ENCODE peak calls at places on chromosomes 1 and 21, in ten cellular contexts. I is uterus, X is GM13977, T is psoas muscle, K is GM23338, J is thyroid gland, R is OCI-LY7, P is cardiac muscle cell, S is glutamatergic neuron, F is endothelial cell. H is an unnamed sample.

GRCh38 chr1:93874025-93874651 is 4.9 kb downstream of the DNTTIP2 start:
- DNase-seq in I (no peak), X (no peak), T (no peak), K (peak), J (no peak), R (peak), P (peak), S (no peak), F (no peak), H (no peak)

GRCh38 chr1:184563308-184563707 is 176.5 kb downstream of the C1orf21 start:
- DNase-seq in I (no peak), X (no peak), T (no peak), K (no peak), J (no peak), R (no peak), P (peak), S (no peak), F (no peak), H (no peak)

GRCh38 chr1:246792603-246793002 is 68.4 kb downstream of the SCCPDH start:
- DNase-seq in I (no peak), X (no peak), T (no peak), K (no peak), J (no peak), R (no peak), P (no peak), S (no peak), F (no peak), H (no peak)

GRCh38 chr1:206606867-206607266 is 5.4 kb downstream of the EIF2D start:
- DNase-seq in I (no peak), X (no peak), T (no peak), K (peak), J (no peak), R (peak), P (no peak), S (no peak), F (no peak), H (no peak)

GRCh38 chr21:36355071-36355680 is 30.0 kb upstream of the CHAF1B start:
- DNase-seq in I (no peak), X (no peak), T (no peak), K (no peak), J (no peak), R (no peak), P (no peak), S (no peak), F (no peak), H (no peak)

GRCh38 chr21:27108228-27108627 is 141.3 kb upstream of the ADAMTS5 start:
- DNase-seq in I (no peak), X (no peak), T (no peak), K (no peak), J (no peak), R (no peak), P (no peak), S (no peak), F (no peak), H (no peak)

GRCh38 chr1:31101147-31101502 is 35.6 kb upstream of the PUM1 start:
- DNase-seq in I (no peak), X (no peak), T (no peak), K (no peak), J (no peak), R (no peak), P (no peak), S (no peak), F (no peak), H (no peak)

GRCh38 chr21:35254006-35254751 is 205.1 kb upstream of the RUNX1 start:
- DNase-seq in I (no peak), X (no peak), T (no peak), K (no peak), J (no peak), R (no peak), P (no peak), S (no peak), F (no peak), H (no peak)

GRCh38 chr1:34013958-34014737 is 150.3 kb downstream of the HMGB4 start:
- DNase-seq in I (no peak), X (peak), T (no peak), K (peak), J (peak), R (no peak), P (peak), S (peak), F (peak), H (no peak)

GRCh38 chr1:2334883-2335534 is 56.3 kb downstream of the MORN1 start:
- DNase-seq in I (no peak), X (no peak), T (no peak), K (no peak), J (no peak), R (no peak), P (no peak), S (no peak), F (no peak), H (no peak)

GRCh38 chr1:29176567-29176966 is 5.1 kb downstream of the SRSF4 start:
- DNase-seq in I (no peak), X (no peak), T (no peak), K (no peak), J (no peak), R (no peak), P (no peak), S (no peak), F (no peak), H (no peak)

GRCh38 chr1:184422490-184423233 is 35.8 kb downstream of the C1orf21 start:
- DNase-seq in I (no peak), X (no peak), T (no peak), K (no peak), J (no peak), R (no peak), P (no peak), S (no peak), F (no peak), H (no peak)

GRCh38 chr1:44220755-44221154 is 7.5 kb downstream of the DMAP1 start:
- DNase-seq in I (no peak), X (peak), T (no peak), K (no peak), J (no peak), R (peak), P (no peak), S (no peak), F (no peak), H (no peak)

GRCh38 chr1:9628541-9629444 is 22.7 kb upstream of the PIK3CD start:
- DNase-seq in I (no peak), X (peak), T (no peak), K (no peak), J (no peak), R (peak), P (no peak), S (no peak), F (no peak), H (no peak)

GRCh38 chr1:26161408-26162219 is 2.7 kb downstream of the FAM110D start:
- DNase-seq in I (peak), X (peak), T (peak), K (peak), J (peak), R (no peak), P (peak), S (peak), F (peak), H (no peak)

GRCh38 chr1:29540801-29541357 is 304.6 kb downstream of the PTPRU start:
- DNase-seq in I (no peak), X (no peak), T (no peak), K (no peak), J (no peak), R (no peak), P (no peak), S (no peak), F (no peak), H (no peak)

GRCh38 chr1:113389356-113389952 is 861 bp upstream of the MAGI3 start:
- DNase-seq in I (no peak), X (no peak), T (no peak), K (no peak), J (no peak), R (peak), P (no peak), S (no peak), F (no peak), H (no peak)

GRCh38 chr1:58648864-58649263 is 51.0 kb downstream of the MYSM1 start:
- DNase-seq in I (no peak), X (no peak), T (no peak), K (no peak), J (no peak), R (no peak), P (no peak), S (no peak), F (no peak), H (no peak)

GRCh38 chr1:28509705-28510349 is 4.0 kb downstream of the RCC1 start:
- DNase-seq in I (no peak), X (no peak), T (no peak), K (no peak), J (no peak), R (peak), P (no peak), S (no peak), F (no peak), H (no peak)

GRCh38 chr21:21232320-21232719 is 234.1 kb downstream of the NCAM2 start:
- DNase-seq in I (no peak), X (no peak), T (no peak), K (peak), J (peak), R (no peak), P (peak), S (no peak), F (peak), H (no peak)

GRCh38 chr1:200033511-200034261 is 6.2 kb downstream of the NR5A2 start:
- DNase-seq in I (no peak), X (no peak), T (no peak), K (peak), J (no peak), R (no peak), P (no peak), S (no peak), F (no peak), H (no peak)

GRCh38 chr1:22781483-22781882 is 70.8 kb downstream of the EPHB2 start:
- DNase-seq in I (no peak), X (no peak), T (no peak), K (no peak), J (no peak), R (no peak), P (no peak), S (no peak), F (no peak), H (no peak)

GRCh38 chr1:93979718-93980319 is 70.6 kb upstream of the GCLM start:
- DNase-seq in I (peak), X (no peak), T (no peak), K (no peak), J (peak), R (no peak), P (no peak), S (peak), F (no peak), H (no peak)

GRCh38 chr1:26478159-26478558 is 5.9 kb downstream of the HMGN2 start:
- DNase-seq in I (no peak), X (no peak), T (no peak), K (no peak), J (no peak), R (no peak), P (no peak), S (no peak), F (no peak), H (no peak)

GRCh38 chr1:9371391-9371935 is 78.8 kb downstream of the SPSB1 start:
- DNase-seq in I (peak), X (no peak), T (peak), K (peak), J (peak), R (no peak), P (peak), S (no peak), F (peak), H (no peak)

GRCh38 chr1:42035205-42035829 is 116.6 kb upstream of the HIVEP3 start:
- DNase-seq in I (no peak), X (peak), T (peak), K (peak), J (peak), R (peak), P (peak), S (peak), F (peak), H (no peak)

GRCh38 chr1:45545019-45545493 is 5.6 kb upstream of the AKR1A1 start:
- DNase-seq in I (no peak), X (peak), T (no peak), K (no peak), J (peak), R (peak), P (no peak), S (no peak), F (no peak), H (no peak)

GRCh38 chr1:75083223-75083622 is 51.0 kb upstream of the LHX8 start:
- DNase-seq in I (no peak), X (no peak), T (no peak), K (peak), J (no peak), R (no peak), P (no peak), S (no peak), F (no peak), H (no peak)

GRCh38 chr1:205396972-205397616 is 24.8 kb downstream of the LEMD1 start:
- DNase-seq in I (no peak), X (peak), T (no peak), K (peak), J (peak), R (peak), P (peak), S (no peak), F (peak), H (no peak)

GRCh38 chr1:202112864-202113689 is 9.6 kb upstream of the GPR37L1 start:
- DNase-seq in I (no peak), X (no peak), T (no peak), K (no peak), J (peak), R (no peak), P (no peak), S (no peak), F (no peak), H (no peak)

GRCh38 chr1:111320066-111320879 is 29.6 kb downstream of the CHIA start:
- DNase-seq in I (no peak), X (no peak), T (no peak), K (peak), J (no peak), R (no peak), P (no peak), S (no peak), F (no peak), H (no peak)

GRCh38 chr1:152190589-152190988 is 31.6 kb upstream of the RPTN start:
- DNase-seq in I (no peak), X (no peak), T (no peak), K (no peak), J (no peak), R (no peak), P (no peak), S (no peak), F (no peak), H (no peak)

GRCh38 chr1:44713321-44713781 is 17.6 kb downstream of the RNU5D-1 start:
- DNase-seq in I (no peak), X (no peak), T (no peak), K (no peak), J (peak), R (peak), P (no peak), S (no peak), F (no peak), H (no peak)

GRCh38 chr1:176617881-176618280 is 154.9 kb downstream of the PAPPA2 start:
- DNase-seq in I (no peak), X (no peak), T (no peak), K (peak), J (no peak), R (no peak), P (no peak), S (no peak), F (no peak), H (no peak)

GRCh38 chr1:23809751-23810171 is 9.2 kb upstream of the GALE start:
- DNase-seq in I (no peak), X (peak), T (peak), K (peak), J (peak), R (peak), P (peak), S (peak), F (peak), H (peak)

GRCh38 chr1:212727386-212728181 is 27.9 kb upstream of the BATF3 start:
- DNase-seq in I (no peak), X (no peak), T (no peak), K (no peak), J (no peak), R (no peak), P (no peak), S (no peak), F (no peak), H (no peak)

GRCh38 chr1:174297351-174297750 is 138.0 kb downstream of the RABGAP1L start:
- DNase-seq in I (no peak), X (no peak), T (no peak), K (peak), J (no peak), R (no peak), P (no peak), S (no peak), F (no peak), H (no peak)
- TF ChIP-seq CTCF in I (no peak), X (no peak), T (no peak), K (peak), J (no peak), R (peak), P (no peak), S (no peak), F (no peak), H (no peak)

GRCh38 chr1:210584439-210585113 is 255.9 kb downstream of the HHAT start:
- DNase-seq in I (peak), X (peak), T (peak), K (peak), J (peak), R (peak), P (peak), S (peak), F (peak), H (peak)
- TF ChIP-seq CTCF in I (peak), X (peak), T (peak), K (peak), J (peak), R (peak), P (peak), S (peak), F (peak), H (peak)

DNA sequence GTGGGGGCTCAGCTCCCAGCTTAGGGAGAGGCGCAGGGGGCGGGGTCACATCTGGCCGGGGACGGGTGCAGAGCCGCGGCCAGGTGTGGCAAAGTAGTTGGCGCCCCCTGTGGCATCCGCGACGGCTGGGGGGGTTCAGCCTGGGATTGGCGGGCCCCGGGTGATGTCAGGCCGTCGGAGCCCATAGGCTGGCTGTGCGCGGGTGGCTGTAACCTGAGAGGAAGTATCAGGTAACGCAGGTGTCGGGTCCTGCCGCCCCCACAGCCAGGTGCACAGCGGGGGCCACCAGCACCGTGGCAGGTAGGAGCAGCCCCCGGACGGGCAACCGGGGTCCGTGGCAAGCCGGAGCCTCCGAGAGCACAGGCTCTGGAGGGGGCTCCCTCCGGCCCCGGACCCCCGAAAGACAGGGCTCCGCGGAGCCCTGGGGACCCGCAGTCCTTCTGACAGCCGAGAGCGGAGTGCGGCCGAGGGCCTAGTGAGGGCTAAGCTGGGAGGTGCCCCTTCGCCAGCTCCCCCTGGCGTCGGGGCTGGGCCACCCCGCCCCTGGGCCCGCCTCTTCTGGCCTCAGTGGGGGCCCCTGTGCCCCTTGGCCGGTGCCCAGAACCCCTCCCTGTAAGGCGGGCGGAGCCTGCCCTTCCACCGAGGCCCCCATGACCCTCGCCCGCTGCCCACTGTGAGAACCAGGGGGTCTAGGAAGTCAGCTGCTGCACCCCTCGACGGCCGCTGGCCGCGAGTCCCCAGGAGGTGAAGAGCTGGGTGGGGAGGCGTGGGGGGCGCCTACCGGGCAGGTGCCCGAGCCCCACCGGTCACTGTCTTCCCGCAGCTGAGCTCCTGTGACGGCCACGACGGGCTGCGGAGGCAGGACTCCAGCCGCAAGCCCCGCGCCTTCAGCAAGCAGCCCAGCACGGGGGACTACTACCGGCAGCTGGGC is 17.9 kb downstream of the TNFRSF25 start:
- DNase-seq in I (no peak), X (no peak), T (no peak), K (peak), J (no peak), R (peak), P (peak), S (no peak), F (no peak), H (no peak)
- TF ChIP-seq CTCF in I (no peak), X (no peak), T (no peak), K (peak), J (no peak), R (peak), P (peak), S (peak), F (peak), H (no peak)

GRCh38 chr21:42047821-42048613 is 23.1 kb upstream of the UMODL1 start:
- DNase-seq in I (peak), X (peak), T (peak), K (no peak), J (peak), R (no peak), P (no peak), S (no peak), F (no peak), H (no peak)
- TF ChIP-seq CTCF in I (no peak), X (no peak), T (no peak), K (no peak), J (no peak), R (no peak), P (no peak), S (no peak), F (no peak), H (no peak)

GRCh38 chr1:53683986-53684740 is 54.8 kb downstream of the GLIS1 start:
- DNase-seq in I (no peak), X (no peak), T (no peak), K (peak), J (no peak), R (no peak), P (peak), S (no peak), F (no peak), H (no peak)

GRCh38 chr1:53680868-53681267 is 58.1 kb downstream of the GLIS1 start:
- DNase-seq in I (no peak), X (no peak), T (no peak), K (no peak), J (no peak), R (no peak), P (no peak), S (no peak), F (no peak), H (no peak)

GRCh38 chr1:53682369-53682685 is 56.6 kb downstream of the GLIS1 start:
- DNase-seq in I (no peak), X (no peak), T (no peak), K (no peak), J (no peak), R (no peak), P (no peak), S (no peak), F (no peak), H (no peak)

GRCh38 chr1:53682881-53683280 is 56.1 kb downstream of the GLIS1 start:
- DNase-seq in I (no peak), X (no peak), T (no peak), K (no peak), J (no peak), R (no peak), P (no peak), S (no peak), F (no peak), H (no peak)

GRCh38 chr1:53681647-53682368 is 57.2 kb downstream of the GLIS1 start:
- DNase-seq in I (peak), X (peak), T (peak), K (peak), J (peak), R (peak), P (peak), S (peak), F (peak), H (no peak)
- TF ChIP-seq CTCF in I (peak), X (peak), T (peak), K (peak), J (peak), R (peak), P (peak), S (peak), F (peak), H (no peak)

GRCh38 chr1:119331915-119332314 is 36.7 kb upstream of the HAO2 start:
- DNase-seq in I (no peak), X (no peak), T (no peak), K (peak), J (no peak), R (no peak), P (no peak), S (no peak), F (no peak), H (no peak)

GRCh38 chr1:119330940-119331263 is 37.7 kb upstream of the HAO2 start:
- DNase-seq in I (no peak), X (no peak), T (no peak), K (no peak), J (no peak), R (no peak), P (no peak), S (no peak), F (no peak), H (no peak)

GRCh38 chr1:119330062-119330939 is 38.3 kb upstream of the HAO2 start:
- DNase-seq in I (no peak), X (no peak), T (no peak), K (no peak), J (no peak), R (no peak), P (no peak), S (no peak), F (no peak), H (no peak)

GRCh38 chr1:119329521-119329920 is 39.1 kb upstream of the HAO2 start:
- DNase-seq in I (no peak), X (no peak), T (no peak), K (no peak), J (no peak), R (no peak), P (no peak), S (no peak), F (no peak), H (no peak)

DNA sequence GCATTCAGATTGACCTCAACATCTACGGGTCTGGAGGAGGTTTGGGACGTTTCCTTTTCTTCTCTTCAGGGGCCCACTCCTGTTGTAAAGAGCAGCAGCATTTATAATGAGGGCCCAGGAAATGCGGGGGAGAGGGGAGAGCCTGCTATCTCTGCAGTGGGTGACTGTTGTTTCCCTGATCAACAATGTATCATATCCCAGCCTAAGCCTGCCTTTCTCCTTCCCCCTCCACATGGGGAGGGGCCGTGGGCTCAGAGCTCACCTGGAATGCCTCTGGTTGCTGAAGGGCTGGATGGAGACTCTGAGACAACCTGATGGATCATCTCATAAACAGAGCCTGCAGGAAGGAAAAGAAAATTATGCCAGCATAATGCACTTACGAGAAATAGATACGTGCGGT is 36.0 kb upstream of the HAO2 start:
- DNase-seq in I (no peak), X (no peak), T (no peak), K (peak), J (no peak), R (no peak), P (no peak), S (no peak), F (no peak), H (no peak)
- TF ChIP-seq CTCF in I (no peak), X (no peak), T (no peak), K (no peak), J (no peak), R (no peak), P (no peak), S (no peak), F (no peak), H (no peak)

H was measured in CD14-positive monocyte.